ENCODE peak calls at places on chromosome 22, in five cellular contexts. O is IMR-90, N is mesenchymal stem cell, S is H1, V is trophoblast cell. Q is an unnamed sample.

GRCh38 chr22:48452766-48453165 is 1374.9 kb downstream of the BRD1 start:
- DNase-seq in N (no peak), V (no peak), O (no peak), S (no peak), Q (no peak)

GRCh38 chr22:36936362-36937116 is 23.1 kb downstream of the CSF2RB start:
- DNase-seq in S (no peak), V (no peak), N (no peak), O (no peak), Q (no peak)

GRCh38 chr22:49554296-49554625 is 273.4 kb downstream of the BRD1 start:
- DNase-seq in V (no peak), N (no peak), S (no peak), O (no peak), Q (no peak)

GRCh38 chr22:50186789-50187523 is 1.2 kb downstream of the TRABD start:
- DNase-seq in V (no peak), N (peak), S (no peak), O (peak), Q (no peak)

GRCh38 chr22:42365337-42365865 is 66.8 kb downstream of the NFAM1 start:
- DNase-seq in S (no peak), O (no peak), V (peak), N (no peak), Q (no peak)

GRCh38 chr22:26546282-26546681 is 34.0 kb upstream of the TFIP11 start:
- DNase-seq in V (no peak), O (no peak), N (no peak), S (no peak), Q (no peak)

GRCh38 chr22:27568265-27568664 is 233.3 kb downstream of the MN1 start:
- DNase-seq in V (no peak), N (no peak), O (no peak), S (no peak), Q (no peak)

GRCh38 chr22:41589260-41589600 is 410 bp downstream of the PMM1 start:
- DNase-seq in O (no peak), S (peak), N (peak), V (no peak), Q (peak)

GRCh38 chr22:49403102-49403501 is 424.6 kb downstream of the BRD1 start:
- DNase-seq in S (no peak), V (no peak), N (no peak), O (no peak), Q (no peak)

GRCh38 chr22:40954095-40954494 is 2.9 kb downstream of the RBX1 start:
- DNase-seq in N (no peak), O (no peak), S (no peak), V (no peak), Q (no peak)

GRCh38 chr22:20186183-20186870 is 35.5 kb upstream of the CCDC188 start:
- DNase-seq in S (peak), O (no peak), N (no peak), V (no peak), Q (no peak)

GRCh38 chr22:45521178-45521577 is 18.5 kb downstream of the FBLN1 start:
- DNase-seq in N (no peak), S (no peak), V (peak), O (no peak), Q (no peak)

GRCh38 chr22:41535244-41535643 is 9.0 kb downstream of the POLR3H start:
- DNase-seq in S (no peak), V (no peak), N (peak), O (no peak), Q (no peak)

GRCh38 chr22:50002791-50003190 is 9.8 kb downstream of the IL17REL start:
- DNase-seq in V (no peak), S (no peak), N (peak), O (peak), Q (no peak)

GRCh38 chr22:36328635-36329216 is 59.0 kb downstream of the MYH9 start:
- DNase-seq in N (peak), O (peak), S (no peak), V (peak), Q (no peak)

GRCh38 chr22:23072035-23072910 is 2.0 kb downstream of the GNAZ start:
- DNase-seq in V (peak), S (no peak), O (peak), N (no peak), Q (no peak)

DNA sequence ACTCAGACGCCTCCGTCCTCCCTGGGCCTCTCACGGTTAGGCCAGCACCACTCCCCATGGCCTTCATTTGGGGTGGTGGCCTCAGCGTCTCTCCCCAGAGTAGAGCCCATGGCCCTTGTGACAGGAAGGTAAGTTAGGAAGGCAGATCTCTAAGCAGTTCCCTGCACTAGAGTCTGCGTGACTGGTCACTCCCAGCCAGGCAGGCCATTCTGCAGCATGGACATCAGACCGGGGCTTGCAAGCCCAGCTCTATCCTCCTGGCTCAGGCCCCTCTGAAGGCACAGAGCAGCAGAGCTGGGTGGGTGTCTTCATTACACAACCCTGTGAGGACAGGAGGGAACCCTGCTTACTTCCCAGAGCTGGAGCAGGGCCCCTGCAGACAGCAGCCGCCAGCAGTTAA is 77.4 kb downstream of the PIWIL3 start:
- DNase-seq in N (no peak), O (no peak), S (no peak), V (no peak), Q (no peak)
- H4K91ac ChIP-seq in N (peak), O (peak), S (peak), V (no peak), Q (no peak)

GRCh38 chr22:30187094-30187493 is 59.5 kb downstream of the LIF start:
- DNase-seq in O (no peak), N (no peak), V (no peak), S (no peak), Q (no peak)
- H4K91ac ChIP-seq in O (no peak), N (no peak), V (no peak), S (no peak), Q (no peak)

GRCh38 chr22:39175127-39176066 is 22.9 kb upstream of the CBX7 start:
- DNase-seq in N (peak), V (peak), S (no peak), O (no peak), Q (no peak)
- H4K91ac ChIP-seq in N (peak), V (peak), S (peak), O (peak), Q (peak)

DNA sequence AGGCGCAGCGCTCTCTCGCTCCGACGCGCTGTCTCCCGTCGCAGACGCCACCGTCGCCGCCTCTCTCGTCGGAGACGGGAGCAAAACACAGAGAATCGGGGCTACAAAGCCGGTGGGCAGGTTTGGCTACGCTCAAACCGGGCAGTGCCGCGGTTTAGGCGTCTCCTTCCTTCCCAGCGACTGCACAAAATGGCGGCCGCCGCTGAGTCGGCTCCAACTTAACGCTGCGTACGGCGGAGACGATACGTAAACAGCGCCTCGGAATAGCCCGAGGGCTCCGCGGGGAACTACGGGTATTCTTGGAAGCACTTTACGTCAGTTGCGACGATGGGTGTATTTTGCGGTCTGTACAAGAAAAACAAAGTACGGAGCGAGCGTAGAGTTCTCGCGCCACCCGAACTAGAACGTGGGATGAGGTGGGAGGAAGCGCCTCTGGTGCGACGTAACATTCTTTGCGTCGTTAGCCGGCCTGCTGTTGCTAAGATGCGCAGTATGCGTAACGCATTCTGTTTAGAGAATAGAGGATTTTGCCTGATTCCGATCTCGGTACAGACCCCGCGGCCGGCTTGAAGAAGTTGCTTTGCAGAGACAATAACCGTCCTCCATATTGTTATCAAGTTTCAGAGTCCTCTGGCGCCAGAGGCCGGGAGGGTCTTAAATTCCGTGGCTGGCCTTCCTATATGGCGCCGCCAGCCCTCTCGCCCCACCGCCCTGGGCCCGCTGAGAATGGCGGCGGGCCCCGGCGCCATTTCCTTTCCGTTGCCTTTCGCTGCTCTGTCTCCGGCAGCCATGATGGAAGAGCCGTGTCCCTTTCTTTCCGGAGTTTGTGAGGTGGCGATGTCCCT is at the start of gene DDX17:
- DNase-seq in O (peak), V (peak), S (peak), N (peak), Q (peak)
- H4K91ac ChIP-seq in O (peak), V (peak), S (peak), N (peak), Q (peak)

GRCh38 chr22:31905356-31905755 is 39.0 kb upstream of the YWHAH start:
- DNase-seq in S (no peak), O (no peak), V (peak), N (no peak), Q (no peak)
- H4K91ac ChIP-seq in S (no peak), O (no peak), V (no peak), N (no peak), Q (no peak)

DNA sequence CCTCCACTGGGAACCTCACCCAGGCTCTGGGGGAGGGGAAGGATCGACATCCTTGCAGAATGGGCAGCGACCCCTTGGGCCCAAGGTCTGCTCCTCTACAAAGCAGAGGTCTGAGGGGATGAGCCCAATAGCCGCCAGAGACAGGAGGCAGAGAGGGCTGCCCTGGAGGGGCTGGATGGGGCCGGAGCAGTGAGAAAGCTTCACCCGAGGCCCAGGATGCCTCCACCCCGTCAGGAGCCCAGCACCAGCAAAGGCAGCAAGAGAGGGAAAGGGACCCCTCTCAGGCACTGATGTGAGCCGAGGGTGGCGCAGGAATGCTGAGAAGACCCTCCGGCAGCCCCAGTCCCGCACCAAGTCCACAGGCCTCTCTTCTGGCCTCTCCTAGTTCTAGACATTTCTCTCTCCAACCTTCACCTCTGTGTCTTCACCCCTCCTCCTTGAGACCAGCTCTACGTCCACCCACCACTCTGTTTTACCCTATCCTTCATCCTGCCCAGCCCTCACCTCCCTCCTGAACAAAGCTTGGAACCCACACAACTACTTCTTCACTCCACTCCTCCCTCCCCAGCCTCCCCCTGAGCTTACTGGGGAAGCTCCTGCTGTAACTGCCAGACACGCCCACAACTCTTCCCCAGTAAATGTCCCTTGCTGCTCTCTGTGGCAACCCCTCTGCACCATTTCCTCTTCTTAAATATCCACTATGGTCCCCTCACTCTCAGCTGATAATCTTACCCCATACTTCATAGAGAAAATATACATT is 131.9 kb downstream of the MPPED1 start:
- DNase-seq in O (no peak), S (no peak), V (no peak), N (no peak), Q (no peak)
- H4K91ac ChIP-seq in O (no peak), S (no peak), V (no peak), N (no peak), Q (no peak)

Q was measured in neuronal stem cell.